ENCODE peak calls at places on chromosomes 7 and 10, in five cellular contexts. M, Z, R, K and E are unnamed samples.

GRCh38 chr7:107725138-107725740 is 18.7 kb upstream of the CBLL1 start:
- DNase-seq in K (peak), R (peak), Z (peak), M (no peak), E (peak)

GRCh38 chr10:133087045-133087678 is 562 bp upstream of the ADGRA1 start:
- DNase-seq in M (no peak), K (no peak), R (no peak), Z (no peak), E (no peak)

GRCh38 chr10:83680470-83680891 is 458.8 kb upstream of the GHITM start:
- DNase-seq in Z (no peak), M (no peak), K (no peak), R (peak), E (peak)

GRCh38 chr10:63491558-63492316 is 26.0 kb upstream of the JMJD1C start:
- DNase-seq in R (no peak), Z (peak), K (no peak), M (no peak), E (no peak)

GRCh38 chr10:116723428-116724281 is 18.7 kb downstream of the HSPA12A start:
- DNase-seq in Z (no peak), R (no peak), K (no peak), M (no peak), E (no peak)

GRCh38 chr10:121708921-121709625 is 110.8 kb upstream of the FGFR2 start:
- DNase-seq in K (no peak), R (no peak), Z (no peak), M (no peak), E (no peak)

GRCh38 chr10:70619271-70620019 is 16.9 kb upstream of the PRF1 start:
- DNase-seq in R (no peak), M (no peak), Z (no peak), K (no peak), E (peak)

GRCh38 chr7:86947956-86948355 is 111.5 kb downstream of the ELAPOR2 start:
- DNase-seq in Z (no peak), R (no peak), M (no peak), K (peak), E (no peak)

GRCh38 chr7:66894463-66895080 is 26.5 kb upstream of the TMEM248 start:
- DNase-seq in R (no peak), K (no peak), Z (no peak), M (no peak), E (no peak)

GRCh38 chr7:13856012-13856411 is 133.5 kb downstream of the ETV1 start:
- DNase-seq in Z (no peak), K (no peak), R (no peak), M (no peak), E (no peak)

GRCh38 chr10:35416628-35417625 is 80.6 kb downstream of the CCNY start:
- DNase-seq in Z (no peak), K (no peak), M (no peak), R (no peak), E (no peak)

GRCh38 chr7:147879116-147879750 is 711.3 kb upstream of the C7orf33 start:
- DNase-seq in R (no peak), K (no peak), M (no peak), Z (no peak), E (no peak)

GRCh38 chr7:143901360-143901709 is 641 bp downstream of the TCAF1 start:
- DNase-seq in R (no peak), K (peak), M (peak), Z (peak), E (no peak)

GRCh38 chr10:20624642-20625041 is 272.5 kb downstream of the NEBL start:
- DNase-seq in K (no peak), M (no peak), R (no peak), Z (no peak), E (no peak)

GRCh38 chr10:6014241-6014761 is 37.0 kb upstream of the IL15RA start:
- DNase-seq in M (no peak), Z (peak), R (peak), K (peak), E (peak)

GRCh38 chr7:146772581-146772980 is 656.0 kb downstream of the CNTNAP2 start:
- DNase-seq in M (no peak), Z (no peak), R (no peak), K (no peak), E (no peak)

GRCh38 chr10:87862644-87863101 is 660 bp downstream of the KLLN start:
- DNase-seq in R (no peak), M (no peak), K (no peak), Z (no peak), E (peak)

GRCh38 chr7:155576900-155577508 is 30.6 kb upstream of the CNPY1 start:
- DNase-seq in K (no peak), R (no peak), M (no peak), Z (no peak), E (no peak)

GRCh38 chr7:127600885-127601284 is 7.3 kb downstream of the FSCN3 start:
- DNase-seq in M (no peak), R (no peak), Z (no peak), K (no peak), E (no peak)

GRCh38 chr7:107079212-107079940 is 34.9 kb downstream of the PRKAR2B start:
- DNase-seq in K (no peak), R (no peak), Z (no peak), M (no peak), E (no peak)

GRCh38 chr10:92880233-92880861 is 32.0 kb downstream of the EXOC6 start:
- DNase-seq in R (no peak), M (no peak), Z (no peak), K (peak), E (no peak)

GRCh38 chr7:1975581-1975980 is 257.2 kb downstream of the MAD1L1 start:
- DNase-seq in K (no peak), M (no peak), R (no peak), Z (no peak), E (no peak)

GRCh38 chr10:6695519-6695918 is 115.4 kb upstream of the PRKCQ start:
- DNase-seq in R (no peak), K (no peak), M (no peak), Z (no peak), E (no peak)